ENCODE peak calls at places on chromosome 9, in eight cellular contexts. One of them, this sample, is unnamed.

GRCh38 chr9:120609636-120610035 is 29.7 kb upstream of the CDK5RAP2 start:
- DNase-seq in pancreas: no peak
- DNase-seq in astrocyte: peak
- DNase-seq in uterus: no peak
- DNase-seq in dorsolateral prefrontal cortex: no peak
- DNase-seq in HepG2: no peak
- DNase-seq in PC-3: no peak
- DNase-seq in neural progenitor cell: no peak
- DNase-seq in this sample: no peak

GRCh38 chr9:34929506-34930102 is 28.5 kb upstream of the PHF24 start:
- DNase-seq in HepG2: peak
- DNase-seq in dorsolateral prefrontal cortex: peak
- DNase-seq in PC-3: peak
- DNase-seq in uterus: no peak
- DNase-seq in pancreas: peak
- DNase-seq in neural progenitor cell: peak
- DNase-seq in astrocyte: peak
- DNase-seq in this sample: no peak

GRCh38 chr9:79387091-79387490 is 184.7 kb upstream of the TLE4 start:
- DNase-seq in dorsolateral prefrontal cortex: no peak
- DNase-seq in astrocyte: peak
- DNase-seq in HepG2: no peak
- DNase-seq in pancreas: no peak
- DNase-seq in neural progenitor cell: no peak
- DNase-seq in uterus: no peak
- DNase-seq in PC-3: no peak
- DNase-seq in this sample: no peak

GRCh38 chr9:104810421-104811339 is 46.8 kb downstream of the NIPSNAP3B start:
- DNase-seq in PC-3: peak
- DNase-seq in dorsolateral prefrontal cortex: peak
- DNase-seq in pancreas: peak
- DNase-seq in uterus: no peak
- DNase-seq in HepG2: no peak
- DNase-seq in neural progenitor cell: no peak
- DNase-seq in astrocyte: peak
- DNase-seq in this sample: no peak

GRCh38 chr9:33351547-33351946 is 50.8 kb downstream of the AQP7 start:
- DNase-seq in neural progenitor cell: no peak
- DNase-seq in pancreas: no peak
- DNase-seq in uterus: no peak
- DNase-seq in PC-3: peak
- DNase-seq in astrocyte: no peak
- DNase-seq in dorsolateral prefrontal cortex: no peak
- DNase-seq in HepG2: no peak
- DNase-seq in this sample: no peak

GRCh38 chr9:120265791-120266190 is 314.2 kb downstream of the CDK5RAP2 start:
- DNase-seq in neural progenitor cell: peak
- DNase-seq in astrocyte: no peak
- DNase-seq in PC-3: no peak
- DNase-seq in uterus: no peak
- DNase-seq in HepG2: no peak
- DNase-seq in pancreas: no peak
- DNase-seq in dorsolateral prefrontal cortex: no peak
- DNase-seq in this sample: no peak

GRCh38 chr9:125650271-125650737 is 56.7 kb downstream of the MAPKAP1 start:
- DNase-seq in pancreas: no peak
- DNase-seq in astrocyte: peak
- DNase-seq in uterus: no peak
- DNase-seq in neural progenitor cell: no peak
- DNase-seq in HepG2: no peak
- DNase-seq in PC-3: peak
- DNase-seq in dorsolateral prefrontal cortex: no peak
- DNase-seq in this sample: no peak

GRCh38 chr9:33103381-33104110 is 27.1 kb upstream of the SMU1 start:
- DNase-seq in astrocyte: no peak
- DNase-seq in pancreas: no peak
- DNase-seq in HepG2: no peak
- DNase-seq in uterus: no peak
- DNase-seq in neural progenitor cell: no peak
- DNase-seq in PC-3: no peak
- DNase-seq in dorsolateral prefrontal cortex: no peak
- DNase-seq in this sample: no peak

GRCh38 chr9:95313010-95313498 is 4.5 kb downstream of the FANCC start:
- DNase-seq in neural progenitor cell: peak
- DNase-seq in pancreas: peak
- DNase-seq in dorsolateral prefrontal cortex: peak
- DNase-seq in astrocyte: peak
- DNase-seq in PC-3: peak
- DNase-seq in uterus: no peak
- DNase-seq in HepG2: peak
- DNase-seq in this sample: no peak

GRCh38 chr9:128091571-128091970 is 23.5 kb downstream of the SLC25A25 start:
- DNase-seq in HepG2: no peak
- DNase-seq in PC-3: no peak
- DNase-seq in neural progenitor cell: no peak
- DNase-seq in dorsolateral prefrontal cortex: peak
- DNase-seq in pancreas: no peak
- DNase-seq in uterus: no peak
- DNase-seq in astrocyte: no peak
- DNase-seq in this sample: peak
- H3K27ac ChIP-seq in HepG2: no peak
- H3K27ac ChIP-seq in PC-3: no peak
- H3K27ac ChIP-seq in neural progenitor cell: no peak
- H3K27ac ChIP-seq in dorsolateral prefrontal cortex: peak
- H3K27ac ChIP-seq in pancreas: no peak
- H3K27ac ChIP-seq in uterus: peak
- H3K27ac ChIP-seq in astrocyte: peak
- H3K27ac ChIP-seq in this sample: peak

DNA sequence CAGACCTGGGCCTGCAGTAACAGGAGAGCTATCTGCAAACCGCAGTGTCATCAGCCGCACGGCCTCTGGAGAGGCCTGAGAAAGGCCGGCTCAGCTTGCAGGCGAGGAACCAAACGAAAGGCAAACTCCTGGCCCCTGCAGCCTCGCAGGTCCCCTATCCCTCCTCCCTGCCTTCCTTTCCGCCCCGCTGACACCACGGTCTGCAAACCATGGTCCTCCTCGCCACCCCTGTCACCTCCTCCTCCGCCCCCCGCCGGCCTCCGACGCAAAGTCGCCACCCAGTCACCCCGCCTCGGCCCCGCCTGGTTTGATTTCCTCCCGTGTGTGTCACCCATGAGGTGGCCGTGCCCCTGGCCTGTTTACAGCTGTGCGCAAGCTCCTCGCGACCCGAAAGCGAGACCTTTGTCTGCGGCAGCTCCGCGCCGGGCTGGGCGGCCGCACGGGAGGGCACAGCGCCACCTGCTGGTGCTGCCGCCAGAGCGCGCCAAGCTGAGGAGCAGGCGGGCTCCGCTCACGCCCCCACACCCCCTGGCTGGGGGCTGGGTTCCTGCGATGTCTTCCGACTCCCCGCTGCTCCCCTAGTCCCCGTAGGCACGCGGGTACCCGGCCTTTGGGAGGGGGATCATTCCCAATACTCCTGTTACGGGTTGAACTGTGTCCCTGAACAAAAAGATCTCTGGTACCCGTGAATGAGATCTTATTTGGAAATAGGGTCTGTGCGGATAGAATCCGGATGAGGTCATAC is 19.4 kb downstream of the GBGT1 start:
- DNase-seq in astrocyte: no peak
- DNase-seq in dorsolateral prefrontal cortex: peak
- DNase-seq in neural progenitor cell: peak
- DNase-seq in pancreas: peak
- DNase-seq in uterus: no peak
- DNase-seq in HepG2: peak
- DNase-seq in PC-3: peak
- DNase-seq in this sample: no peak
- H3K4me3 ChIP-seq in astrocyte: peak
- H3K4me3 ChIP-seq in dorsolateral prefrontal cortex: peak
- H3K4me3 ChIP-seq in neural progenitor cell: peak
- H3K4me3 ChIP-seq in pancreas: no peak
- H3K4me3 ChIP-seq in uterus: peak
- H3K4me3 ChIP-seq in HepG2: peak
- H3K4me3 ChIP-seq in PC-3: peak
- H3K4me3 ChIP-seq in this sample: peak

DNA sequence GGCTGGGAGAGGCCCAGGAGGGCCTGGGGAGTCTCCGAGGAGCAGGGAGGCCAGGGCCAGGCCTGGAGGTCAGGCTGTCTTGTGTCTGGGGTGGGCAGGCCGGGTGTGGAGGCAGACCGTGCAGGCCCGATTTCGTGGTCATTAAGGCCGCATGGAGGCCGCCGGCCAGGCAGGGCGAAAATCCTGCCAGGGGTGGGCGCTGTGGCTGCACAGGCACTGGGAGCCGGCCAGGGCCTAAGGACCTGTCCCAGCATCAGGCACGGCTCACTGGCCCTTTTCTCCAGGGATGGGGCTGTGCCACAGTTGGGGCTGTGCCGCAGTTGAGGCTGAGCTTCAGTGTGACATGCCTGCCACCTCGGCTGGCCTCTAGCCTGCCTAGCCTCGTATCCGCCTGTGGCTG is 35.9 kb downstream of the ASS1 start:
- DNase-seq in uterus: no peak
- DNase-seq in neural progenitor cell: peak
- DNase-seq in astrocyte: no peak
- DNase-seq in dorsolateral prefrontal cortex: no peak
- DNase-seq in pancreas: no peak
- DNase-seq in HepG2: no peak
- DNase-seq in PC-3: no peak
- DNase-seq in this sample: no peak
- TF ChIP-seq CTCF in uterus: no peak
- TF ChIP-seq CTCF in neural progenitor cell: peak
- TF ChIP-seq CTCF in astrocyte: no peak
- TF ChIP-seq CTCF in dorsolateral prefrontal cortex: no peak
- TF ChIP-seq CTCF in pancreas: no peak
- TF ChIP-seq CTCF in HepG2: peak
- TF ChIP-seq CTCF in PC-3: peak
- TF ChIP-seq CTCF in this sample: no peak

DNA sequence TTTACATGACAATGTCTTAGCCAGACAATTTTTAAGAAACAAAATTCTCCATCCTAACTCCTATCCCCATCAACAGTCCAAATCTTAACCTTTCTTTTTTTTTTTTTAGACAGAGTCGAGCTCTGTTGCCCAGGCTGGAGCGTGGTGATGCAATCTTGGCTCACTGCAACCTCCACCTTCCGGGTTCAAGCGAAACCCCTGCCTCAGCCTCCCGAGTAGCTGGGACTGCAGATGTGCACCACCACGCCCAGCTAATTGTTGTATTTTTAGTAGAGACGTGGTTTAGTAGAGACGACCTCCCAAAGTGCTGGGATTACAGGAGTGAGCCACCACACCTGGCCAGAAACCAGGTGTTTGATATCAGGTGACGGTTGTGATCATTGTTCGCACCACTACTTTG is 10.2 kb downstream of the ABL1 start:
- DNase-seq in PC-3: no peak
- DNase-seq in HepG2: no peak
- DNase-seq in neural progenitor cell: no peak
- DNase-seq in astrocyte: no peak
- DNase-seq in dorsolateral prefrontal cortex: no peak
- DNase-seq in pancreas: no peak
- DNase-seq in uterus: peak
- DNase-seq in this sample: no peak
- H3K27ac ChIP-seq in PC-3: no peak
- H3K27ac ChIP-seq in HepG2: no peak
- H3K27ac ChIP-seq in neural progenitor cell: peak
- H3K27ac ChIP-seq in astrocyte: peak
- H3K27ac ChIP-seq in dorsolateral prefrontal cortex: peak
- H3K27ac ChIP-seq in pancreas: no peak
- H3K27ac ChIP-seq in uterus: peak
- H3K27ac ChIP-seq in this sample: peak

GRCh38 chr9:15927131-15927530 is 374.3 kb downstream of the CCDC171 start:
- DNase-seq in pancreas: no peak
- DNase-seq in PC-3: no peak
- DNase-seq in dorsolateral prefrontal cortex: no peak
- DNase-seq in astrocyte: peak
- DNase-seq in neural progenitor cell: no peak
- DNase-seq in HepG2: no peak
- DNase-seq in uterus: no peak
- DNase-seq in this sample: no peak
- H3K4me3 ChIP-seq in pancreas: no peak
- H3K4me3 ChIP-seq in PC-3: no peak
- H3K4me3 ChIP-seq in dorsolateral prefrontal cortex: no peak
- H3K4me3 ChIP-seq in astrocyte: no peak
- H3K4me3 ChIP-seq in neural progenitor cell: no peak
- H3K4me3 ChIP-seq in HepG2: no peak
- H3K4me3 ChIP-seq in uterus: no peak
- H3K4me3 ChIP-seq in this sample: no peak

This sample was measured in coronary artery.